ENCODE peak calls at places on chromosome 1, in four cellular contexts. X is M059J, W is NCI-H1105 treated with DMSO at 0.1 percent for 48 hours, L is NCI-H510A. F is an unnamed sample.

GRCh38 chr1:149903836-149904491 is 4.6 kb downstream of the BOLA1 start:
- DNase-seq in X (no peak), W (no peak), L (no peak), F (no peak)

GRCh38 chr1:197675475-197676324 is 99.6 kb downstream of the DENND1B start:
- DNase-seq in X (no peak), W (no peak), L (no peak), F (peak)

GRCh38 chr1:242673652-242674051 is 149.2 kb upstream of the PLD5 start:
- DNase-seq in X (no peak), W (no peak), L (no peak), F (no peak)

GRCh38 chr1:54045487-54045886 is 7.5 kb downstream of the TMEM59 start:
- DNase-seq in X (no peak), W (no peak), L (no peak), F (no peak)

GRCh38 chr1:161216945-161217712 is 2.0 kb downstream of the FCER1G start:
- DNase-seq in X (peak), W (no peak), L (no peak), F (peak)

GRCh38 chr1:51518730-51519047 is 377 bp downstream of the EPS15 start:
- DNase-seq in X (peak), W (no peak), L (peak), F (peak)

GRCh38 chr1:56797079-56797685 is 22.0 kb downstream of the FYB2 start:
- DNase-seq in X (peak), W (peak), L (no peak), F (peak)

GRCh38 chr1:25472494-25472893 is 41.8 kb downstream of the MACO1 start:
- DNase-seq in X (no peak), W (no peak), L (no peak), F (no peak)

GRCh38 chr1:204991342-204991844 is 51.6 kb upstream of the CNTN2 start:
- DNase-seq in X (no peak), W (no peak), L (no peak), F (no peak)

GRCh38 chr1:94617139-94617805 is 75.7 kb upstream of the F3 start:
- DNase-seq in X (peak), W (no peak), L (no peak), F (no peak)

GRCh38 chr1:167482184-167482583 is 36.1 kb downstream of the CD247 start:
- DNase-seq in X (no peak), W (no peak), L (no peak), F (no peak)